ENCODE peak calls at places on chromosomes 5 and 9, in nine cellular contexts. E, Y, R, S, Z, Q, O, A and K are unnamed samples.

GRCh38 chr5:98989723-98990122 is 60.9 kb upstream of the CHD1 start:
- DNase-seq in Y (no peak), Q (no peak), S (no peak), A (no peak), E (no peak), Z (no peak), R (no peak), O (no peak), K (no peak)

GRCh38 chr5:104904561-104904960 is 1342.0 kb upstream of the NUDT12 start:
- DNase-seq in Y (no peak), A (no peak), E (no peak), Z (no peak), O (no peak), R (no peak), S (no peak), Q (no peak), K (no peak)

GRCh38 chr5:10689391-10690081 is 71.5 kb downstream of the DAP start:
- DNase-seq in E (peak), Z (peak), R (peak), Y (no peak), A (no peak), O (no peak), Q (no peak), S (no peak), K (no peak)

GRCh38 chr5:2656186-2656585 is 95.3 kb downstream of the IRX2 start:
- DNase-seq in Q (no peak), A (no peak), E (no peak), R (peak), Z (peak), O (no peak), Y (no peak), S (no peak), K (no peak)

GRCh38 chr5:160263326-160263850 is 34.1 kb downstream of the FABP6 start:
- DNase-seq in R (no peak), O (no peak), Q (no peak), E (no peak), S (no peak), Z (no peak), Y (no peak), A (no peak), K (no peak)

GRCh38 chr5:83475540-83476469 is 4.3 kb downstream of the VCAN start:
- DNase-seq in R (peak), Q (no peak), E (no peak), A (peak), Z (peak), S (no peak), O (peak), Y (no peak), K (peak)

GRCh38 chr5:179668404-179668803 is 12.4 kb downstream of the CBY3 start:
- DNase-seq in Q (peak), Y (peak), S (no peak), E (peak), R (peak), Z (peak), A (no peak), O (no peak), K (peak)

GRCh38 chr5:37738057-37738691 is 101.7 kb downstream of the GDNF start:
- DNase-seq in O (peak), A (peak), Q (no peak), R (peak), E (no peak), S (no peak), Y (no peak), Z (peak), K (peak)

GRCh38 chr5:38060354-38060753 is 198.0 kb upstream of the EGFLAM start:
- DNase-seq in O (no peak), Q (no peak), R (peak), S (no peak), A (peak), Y (no peak), Z (peak), E (no peak), K (peak)

GRCh38 chr9:110197330-110198187 is 10.4 kb downstream of the C9orf152 start:
- DNase-seq in Y (no peak), Q (no peak), O (no peak), S (no peak), E (no peak), A (no peak), R (no peak), Z (no peak), K (no peak)
- TF ChIP-seq CTCF in Y (no peak), Q (no peak), O (no peak), S (no peak), E (no peak), A (peak), R (no peak), Z (peak), K (peak)

GRCh38 chr5:78065663-78066062 is 228.8 kb downstream of the AP3B1 start:
- DNase-seq in Y (no peak), S (no peak), A (no peak), Q (no peak), Z (no peak), O (no peak), R (no peak), E (no peak), K (no peak)
- TF ChIP-seq CTCF in Y (no peak), S (no peak), A (peak), Q (no peak), Z (no peak), O (no peak), R (peak), E (no peak), K (no peak)

DNA sequence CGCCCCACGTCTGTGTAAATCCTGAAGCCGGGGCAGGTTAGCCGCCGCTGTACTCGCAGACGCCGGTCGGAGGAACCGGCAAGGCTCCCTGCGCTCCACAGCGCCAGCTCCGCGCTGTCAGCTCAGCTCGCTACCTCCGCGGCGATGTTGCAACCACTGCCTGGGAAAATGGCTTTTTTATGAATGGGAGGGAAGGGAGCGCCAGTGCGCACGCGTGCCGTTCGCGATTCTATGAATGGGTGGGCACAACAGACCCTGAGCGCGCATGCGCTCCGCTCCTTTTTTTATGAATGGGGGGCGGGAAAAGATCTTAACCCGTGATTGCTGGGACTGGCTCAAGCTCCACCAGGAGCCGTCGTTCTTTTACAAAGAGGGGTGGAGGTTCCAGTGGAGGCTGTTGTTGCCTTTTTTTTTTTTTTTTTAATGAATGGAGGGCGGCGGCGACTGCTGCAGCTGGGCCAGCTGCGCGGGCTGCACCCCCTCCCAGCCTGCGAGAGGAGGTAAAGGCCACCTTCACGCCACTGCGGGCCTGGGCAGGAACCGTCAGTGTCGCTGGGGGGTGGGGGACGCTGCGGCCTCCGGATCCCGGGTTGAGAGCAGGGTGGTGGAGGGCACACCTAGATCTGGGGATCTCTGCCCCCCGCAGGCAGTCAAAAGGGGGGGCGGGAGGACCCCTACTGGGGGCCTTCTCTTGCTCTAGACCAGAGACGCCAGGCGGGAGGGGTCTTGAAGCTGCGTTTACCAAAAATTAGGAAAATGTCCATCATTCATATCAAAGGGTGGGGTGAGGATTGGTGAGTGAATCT is at the start of gene SPRY4:
- DNase-seq in S (peak), A (peak), Y (peak), O (peak), R (peak), Q (peak), Z (peak), E (peak), K (peak)
- TF ChIP-seq CTCF in S (no peak), A (no peak), Y (no peak), O (no peak), R (peak), Q (no peak), Z (no peak), E (no peak), K (no peak)

DNA sequence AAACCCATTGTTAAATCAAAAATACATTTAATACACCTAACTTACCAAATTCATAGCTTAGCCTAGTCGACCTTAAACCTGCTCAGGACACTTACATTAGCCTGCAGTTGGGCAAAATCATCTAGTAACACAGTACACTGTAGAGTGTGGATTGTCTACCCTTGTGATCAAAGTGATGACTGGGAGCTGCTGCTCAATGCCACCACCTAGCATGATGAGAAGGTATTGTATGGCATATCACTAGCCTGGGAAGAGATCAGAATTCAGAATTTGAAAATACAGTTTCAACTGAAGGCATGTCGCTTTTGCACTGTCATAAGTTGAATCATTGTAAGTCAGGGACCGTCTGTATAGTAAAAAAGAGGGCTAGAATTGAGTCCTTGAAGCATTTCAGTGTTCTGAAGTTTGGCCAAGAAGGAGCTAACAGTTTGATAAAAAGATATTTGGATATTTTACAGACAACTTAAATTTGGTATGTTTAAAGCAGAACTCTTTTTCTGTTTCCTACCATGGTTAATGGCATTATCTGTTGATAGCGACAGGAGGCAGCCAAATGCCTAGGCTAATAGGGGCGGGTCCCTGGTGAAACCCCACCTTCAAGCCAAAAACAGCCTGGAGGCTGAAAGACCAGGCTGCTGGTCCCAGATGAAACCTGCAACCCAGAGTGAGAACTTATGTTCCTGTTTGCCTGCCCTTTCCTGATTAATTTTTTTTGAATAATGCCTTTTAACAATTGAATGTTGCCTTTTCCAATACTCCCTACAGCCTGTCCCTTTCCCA is 23.0 kb downstream of the SMIM15 start:
- DNase-seq in A (no peak), Z (peak), E (no peak), R (peak), Y (no peak), O (no peak), S (no peak), Q (no peak), K (no peak)
- TF ChIP-seq CTCF in A (peak), Z (peak), E (no peak), R (peak), Y (no peak), O (peak), S (no peak), Q (no peak), K (peak)

GRCh38 chr5:93251347-93251746 is 329.7 kb downstream of the NR2F1-AS1 start:
- DNase-seq in A (no peak), S (no peak), Q (no peak), E (no peak), Y (no peak), O (no peak), R (no peak), Z (no peak), K (no peak)

GRCh38 chr5:93249651-93250289 is 331.2 kb downstream of the NR2F1-AS1 start:
- DNase-seq in S (no peak), Q (no peak), Y (no peak), R (peak), E (peak), Z (peak), O (no peak), A (no peak), K (no peak)

GRCh38 chr5:93250431-93250830 is 330.6 kb downstream of the NR2F1-AS1 start:
- DNase-seq in Y (no peak), O (no peak), E (no peak), R (no peak), S (no peak), Z (peak), Q (no peak), A (no peak), K (no peak)

GRCh38 chr5:93247126-93247525 is 333.9 kb downstream of the NR2F1-AS1 start:
- DNase-seq in Y (no peak), O (no peak), R (no peak), Q (no peak), Z (no peak), A (no peak), S (no peak), E (no peak), K (no peak)

GRCh38 chr5:93252165-93252564 is 328.9 kb downstream of the NR2F1-AS1 start:
- DNase-seq in E (no peak), A (no peak), R (no peak), Y (no peak), Z (no peak), Q (no peak), S (no peak), O (no peak), K (no peak)
- TF ChIP-seq CTCF in E (no peak), A (peak), R (peak), Y (no peak), Z (no peak), Q (no peak), S (no peak), O (peak), K (no peak)

GRCh38 chr5:135534609-135535419 is 950 bp downstream of the NEUROG1 start:
- DNase-seq in A (no peak), O (no peak), Z (no peak), S (peak), Q (no peak), Y (no peak), E (peak), R (peak), K (no peak)
- TF ChIP-seq CTCF in A (no peak), O (no peak), Z (no peak), S (no peak), Q (no peak), Y (no peak), E (peak), R (no peak), K (peak)

GRCh38 chr5:144143625-144144024 is 26.8 kb downstream of the YIPF5 start:
- DNase-seq in Y (no peak), A (no peak), O (no peak), E (no peak), Z (no peak), R (no peak), S (no peak), Q (no peak), K (no peak)

GRCh38 chr5:144142826-144143167 is 27.7 kb downstream of the YIPF5 start:
- DNase-seq in Z (no peak), E (no peak), Q (no peak), Y (no peak), O (no peak), R (no peak), A (no peak), S (no peak), K (no peak)

GRCh38 chr5:144141581-144141980 is 28.9 kb downstream of the YIPF5 start:
- DNase-seq in S (no peak), Y (no peak), O (no peak), Q (no peak), R (peak), Z (no peak), A (no peak), E (no peak), K (no peak)

GRCh38 chr5:144142030-144142825 is 28.2 kb downstream of the YIPF5 start:
- DNase-seq in R (peak), S (no peak), Y (no peak), Q (no peak), A (peak), O (peak), E (no peak), Z (peak), K (no peak)

GRCh38 chr5:144139586-144139985 is 30.9 kb downstream of the YIPF5 start:
- DNase-seq in Q (no peak), A (no peak), Y (no peak), E (no peak), R (no peak), Z (peak), O (no peak), S (no peak), K (no peak)
- TF ChIP-seq CTCF in Q (no peak), A (peak), Y (no peak), E (no peak), R (no peak), Z (peak), O (no peak), S (no peak), K (no peak)

DNA sequence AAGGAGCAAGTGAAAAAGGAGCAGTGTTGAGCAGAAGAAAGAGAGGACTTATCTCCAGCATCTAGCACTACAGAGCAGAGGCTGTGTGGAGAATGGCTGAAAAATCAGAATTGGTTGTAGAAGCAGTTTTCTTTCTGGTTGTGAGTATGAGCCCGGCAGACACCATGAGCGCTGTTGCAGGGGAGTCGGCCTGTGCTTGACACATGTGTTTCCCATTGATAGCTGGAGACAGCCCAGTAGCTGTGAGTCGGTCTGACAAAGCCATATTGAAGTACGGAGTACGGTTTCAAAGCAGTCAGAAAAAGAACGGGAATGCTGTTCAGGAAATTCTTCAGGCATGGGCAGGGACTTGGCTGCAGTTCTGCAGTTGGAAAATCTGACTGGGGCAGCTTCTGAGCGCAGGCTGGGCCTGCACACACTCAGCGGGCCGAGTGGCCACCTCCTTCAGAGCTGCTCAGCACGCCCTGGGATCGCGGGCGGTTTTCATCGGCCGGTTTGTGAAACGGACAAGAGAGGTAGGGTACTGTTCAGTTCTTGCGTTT is at the start of gene SGCD:
- DNase-seq in E (peak), O (peak), A (peak), Y (no peak), Q (peak), R (peak), S (peak), Z (peak), K (peak)
- TF ChIP-seq CTCF in E (no peak), O (no peak), A (no peak), Y (no peak), Q (no peak), R (no peak), S (no peak), Z (peak), K (no peak)

GRCh38 chr9:37105169-37105750 is 15.1 kb upstream of the ZCCHC7 start:
- DNase-seq in S (no peak), Q (no peak), E (no peak), Z (peak), A (no peak), R (peak), Y (no peak), O (no peak), K (no peak)

GRCh38 chr9:37100317-37100716 is 20.1 kb upstream of the ZCCHC7 start:
- DNase-seq in S (no peak), Y (no peak), R (peak), E (no peak), Q (no peak), O (peak), Z (no peak), A (no peak), K (peak)

GRCh38 chr9:37100750-37101149 is 19.6 kb upstream of the ZCCHC7 start:
- DNase-seq in A (no peak), R (no peak), Z (no peak), Y (no peak), S (no peak), E (no peak), Q (no peak), O (no peak), K (no peak)

GRCh38 chr9:37104183-37104889 is 16.0 kb upstream of the ZCCHC7 start:
- DNase-seq in Y (no peak), E (no peak), Z (peak), R (peak), A (peak), O (peak), S (no peak), Q (no peak), K (no peak)

GRCh38 chr9:37102476-37102875 is 17.9 kb upstream of the ZCCHC7 start:
- DNase-seq in R (no peak), Z (peak), E (no peak), Y (no peak), S (no peak), O (no peak), A (no peak), Q (no peak), K (no peak)
- TF ChIP-seq CTCF in R (no peak), Z (no peak), E (no peak), Y (no peak), S (no peak), O (no peak), A (no peak), Q (no peak), K (no peak)